ENCODE peak calls at places on chromosomes 16 and 17, in eight cellular contexts. One of them, this sample, is unnamed.

GRCh38 chr17:16107165-16107770 is 107.6 kb downstream of the TTC19 start:
- DNase-seq in heart right ventricle: no peak
- DNase-seq in 8988T: no peak
- DNase-seq in lower leg skin: no peak
- DNase-seq in NCI-H446 treated with DMSO at 0.1 percent for 48 hours: no peak
- DNase-seq in NCI-H1417: no peak
- DNase-seq in stomach: no peak
- DNase-seq in HS-5: no peak
- DNase-seq in this sample: no peak

GRCh38 chr17:60535382-60536279 is 9.6 kb upstream of the APPBP2 start:
- DNase-seq in stomach: no peak
- DNase-seq in HS-5: no peak
- DNase-seq in heart right ventricle: no peak
- DNase-seq in NCI-H1417: no peak
- DNase-seq in NCI-H446 treated with DMSO at 0.1 percent for 48 hours: no peak
- DNase-seq in lower leg skin: no peak
- DNase-seq in 8988T: no peak
- DNase-seq in this sample: no peak

GRCh38 chr17:46264456-46265198 is 30.3 kb upstream of the LRRC37A start:
- DNase-seq in stomach: no peak
- DNase-seq in 8988T: no peak
- DNase-seq in heart right ventricle: no peak
- DNase-seq in HS-5: peak
- DNase-seq in NCI-H1417: no peak
- DNase-seq in lower leg skin: no peak
- DNase-seq in NCI-H446 treated with DMSO at 0.1 percent for 48 hours: no peak
- DNase-seq in this sample: peak

GRCh38 chr16:14186007-14186953 is 115.2 kb downstream of the MRTFB start:
- DNase-seq in lower leg skin: no peak
- DNase-seq in NCI-H446 treated with DMSO at 0.1 percent for 48 hours: no peak
- DNase-seq in NCI-H1417: peak
- DNase-seq in 8988T: no peak
- DNase-seq in stomach: no peak
- DNase-seq in heart right ventricle: peak
- DNase-seq in HS-5: no peak
- DNase-seq in this sample: peak

GRCh38 chr16:49455991-49456745 is 82.6 kb downstream of the C16orf78 start:
- DNase-seq in 8988T: no peak
- DNase-seq in NCI-H446 treated with DMSO at 0.1 percent for 48 hours: no peak
- DNase-seq in lower leg skin: peak
- DNase-seq in stomach: peak
- DNase-seq in HS-5: no peak
- DNase-seq in heart right ventricle: no peak
- DNase-seq in NCI-H1417: no peak
- DNase-seq in this sample: peak

GRCh38 chr17:6800422-6801027 is 24.5 kb downstream of the FBXO39 start:
- DNase-seq in lower leg skin: no peak
- DNase-seq in 8988T: peak
- DNase-seq in HS-5: no peak
- DNase-seq in NCI-H446 treated with DMSO at 0.1 percent for 48 hours: no peak
- DNase-seq in NCI-H1417: no peak
- DNase-seq in stomach: no peak
- DNase-seq in heart right ventricle: no peak
- DNase-seq in this sample: no peak

GRCh38 chr16:79672524-79672923 is 72.0 kb upstream of the MAF start:
- DNase-seq in heart right ventricle: no peak
- DNase-seq in NCI-H1417: no peak
- DNase-seq in stomach: no peak
- DNase-seq in NCI-H446 treated with DMSO at 0.1 percent for 48 hours: no peak
- DNase-seq in lower leg skin: no peak
- DNase-seq in 8988T: no peak
- DNase-seq in HS-5: no peak
- DNase-seq in this sample: no peak

GRCh38 chr17:29836643-29837042 is 93.4 kb downstream of the SSH2 start:
- DNase-seq in lower leg skin: no peak
- DNase-seq in HS-5: no peak
- DNase-seq in NCI-H446 treated with DMSO at 0.1 percent for 48 hours: no peak
- DNase-seq in 8988T: no peak
- DNase-seq in stomach: no peak
- DNase-seq in NCI-H1417: no peak
- DNase-seq in heart right ventricle: no peak
- DNase-seq in this sample: no peak

GRCh38 chr16:24013733-24014645 is 178.2 kb downstream of the PRKCB start:
- DNase-seq in HS-5: no peak
- DNase-seq in NCI-H1417: no peak
- DNase-seq in heart right ventricle: no peak
- DNase-seq in lower leg skin: no peak
- DNase-seq in 8988T: no peak
- DNase-seq in NCI-H446 treated with DMSO at 0.1 percent for 48 hours: no peak
- DNase-seq in stomach: peak
- DNase-seq in this sample: no peak